ENCODE peak calls at places on chromosomes 13 and 19, in nine cellular contexts. S is NCI-H1105 treated with DMSO at 0.1 percent for 48 hours; Q is GM23338; X is CD4-positive, alpha-beta T cell; Y is AG08396; G is HTR-8/SVneo; T is stimulated activated CD4-positive, alpha-beta T cell treated with anti-CD3 and anti-CD28 coated beads, Interleukin-1b, Interleukin-23, amount 100 ng/mL, for 4 hours; Z is GM13976; J is astrocyte of the cerebellum. F is an unnamed sample.

GRCh38 chr19:33558846-33559245 is 37.3 kb upstream of the PEPD start:
- DNase-seq in S (peak), Q (no peak), X (no peak), Y (no peak), G (no peak), T (no peak), Z (no peak), J (no peak), F (no peak)

GRCh38 chr19:31387662-31388175 is 38.5 kb upstream of the TSHZ3 start:
- DNase-seq in S (no peak), Q (no peak), X (no peak), Y (no peak), G (no peak), T (no peak), Z (no peak), J (no peak), F (no peak)

GRCh38 chr13:28753946-28754345 is 35.2 kb upstream of the SLC46A3 start:
- DNase-seq in S (no peak), Q (no peak), X (no peak), Y (no peak), G (no peak), T (no peak), Z (no peak), J (no peak), F (no peak)

GRCh38 chr13:26742691-26743358 is 17.8 kb downstream of the GPR12 start:
- DNase-seq in S (no peak), Q (peak), X (no peak), Y (no peak), G (no peak), T (no peak), Z (no peak), J (no peak), F (no peak)

GRCh38 chr19:48918801-48919247 is 14.7 kb upstream of the DHDH start:
- DNase-seq in S (no peak), Q (peak), X (no peak), Y (no peak), G (peak), T (no peak), Z (peak), J (no peak), F (no peak)

GRCh38 chr13:109715902-109716301 is 70.5 kb downstream of the IRS2 start:
- DNase-seq in S (no peak), Q (no peak), X (no peak), Y (peak), G (no peak), T (no peak), Z (no peak), J (no peak), F (peak)

GRCh38 chr19:47564081-47564480 is 8.9 kb downstream of the ZNF541 start:
- DNase-seq in S (no peak), Q (no peak), X (no peak), Y (no peak), G (no peak), T (no peak), Z (no peak), J (no peak), F (no peak)

GRCh38 chr13:30477346-30478235 is 11.9 kb upstream of the HMGB1 start:
- DNase-seq in S (no peak), Q (peak), X (no peak), Y (no peak), G (no peak), T (no peak), Z (peak), J (no peak), F (no peak)

GRCh38 chr19:35045667-35046300 is 4.3 kb downstream of the HPN start:
- DNase-seq in S (no peak), Q (peak), X (no peak), Y (peak), G (peak), T (no peak), Z (peak), J (no peak), F (no peak)

GRCh38 chr19:16327501-16327900 is 2.9 kb downstream of the KLF2 start:
- DNase-seq in S (no peak), Q (no peak), X (no peak), Y (no peak), G (no peak), T (no peak), Z (no peak), J (no peak), F (no peak)

GRCh38 chr19:58166708-58167280 is 16.1 kb upstream of the ZNF274 start:
- DNase-seq in S (no peak), Q (no peak), X (no peak), Y (no peak), G (no peak), T (no peak), Z (no peak), J (no peak), F (no peak)

GRCh38 chr13:36344886-36345437 is 1.2 kb downstream of the SPART start:
- DNase-seq in S (no peak), Q (peak), X (peak), Y (no peak), G (no peak), T (no peak), Z (no peak), J (no peak), F (no peak)

GRCh38 chr13:50094615-50095293 is 79.5 kb downstream of the KCNRG start:
- DNase-seq in S (no peak), Q (no peak), X (no peak), Y (no peak), G (no peak), T (no peak), Z (no peak), J (no peak), F (peak)

GRCh38 chr13:23928985-23929384 is 31.7 kb upstream of the C1QTNF9B start:
- DNase-seq in S (no peak), Q (no peak), X (no peak), Y (peak), G (peak), T (no peak), Z (no peak), J (peak), F (peak)

GRCh38 chr13:68275758-68276157 is 1045.6 kb upstream of the PCDH9 start:
- DNase-seq in S (no peak), Q (no peak), X (no peak), Y (no peak), G (no peak), T (no peak), Z (no peak), J (no peak), F (no peak)

GRCh38 chr19:31148671-31149070 is 200.6 kb downstream of the TSHZ3 start:
- DNase-seq in S (no peak), Q (no peak), X (no peak), Y (no peak), G (no peak), T (no peak), Z (no peak), J (no peak), F (no peak)

GRCh38 chr19:56111601-56112312 is 9.3 kb downstream of the ZNF787 start:
- DNase-seq in S (no peak), Q (peak), X (peak), Y (no peak), G (no peak), T (no peak), Z (peak), J (no peak), F (no peak)

GRCh38 chr13:48586591-48587103 is 53.8 kb upstream of the RCBTB2 start:
- DNase-seq in S (no peak), Q (no peak), X (no peak), Y (no peak), G (no peak), T (no peak), Z (no peak), J (no peak), F (peak)

GRCh38 chr13:110339975-110340550 is 33.0 kb downstream of the COL4A2 start:
- DNase-seq in S (no peak), Q (no peak), X (no peak), Y (no peak), G (no peak), T (no peak), Z (no peak), J (no peak), F (no peak)

GRCh38 chr13:33006646-33007045 is 9.6 kb upstream of the KL start:
- DNase-seq in S (no peak), Q (no peak), X (no peak), Y (no peak), G (no peak), T (no peak), Z (no peak), J (peak), F (no peak)